ENCODE peak calls at places on chromosomes 16 and 17, in seven cellular contexts. L is GM23338, S is H1, E is fibroblast of lung, B is nephron progenitor cell, K is lower leg skin, J is stomach. Y is an unnamed sample.

GRCh38 chr16:1899641-1900451 is 18.4 kb downstream of the HS3ST6 start:
- DNase-seq in S (no peak), J (peak), E (no peak), K (no peak), L (no peak), B (no peak), Y (no peak)

GRCh38 chr16:75433732-75434413 is 570 bp upstream of the CFDP1 start:
- DNase-seq in S (peak), L (peak), J (peak), E (peak), B (no peak), K (peak), Y (peak)

GRCh38 chr17:17728550-17729251 is 47.4 kb downstream of the RAI1 start:
- DNase-seq in J (peak), E (no peak), K (no peak), B (no peak), L (no peak), S (no peak), Y (no peak)

GRCh38 chr16:59510008-59510424 is 775.9 kb upstream of the GOT2 start:
- DNase-seq in K (no peak), J (peak), S (no peak), L (no peak), E (no peak), B (no peak), Y (no peak)

GRCh38 chr16:89319883-89320716 is 102.6 kb downstream of the ZNF778 start:
- DNase-seq in B (no peak), K (no peak), S (no peak), L (no peak), E (peak), J (peak), Y (peak)

GRCh38 chr17:75625813-75626486 is 7.3 kb upstream of the SMIM5 start:
- DNase-seq in K (no peak), B (peak), S (peak), E (peak), J (no peak), L (peak), Y (peak)

GRCh38 chr17:28367641-28368305 is 2.3 kb downstream of the VTN start:
- DNase-seq in L (no peak), J (no peak), E (no peak), B (no peak), K (no peak), S (no peak), Y (no peak)

GRCh38 chr16:57289391-57290257 is 5.2 kb upstream of the PLLP start:
- DNase-seq in B (no peak), K (no peak), E (no peak), S (no peak), J (no peak), L (no peak), Y (no peak)

GRCh38 chr16:1786242-1787055 is 3.7 kb downstream of the NUBP2 start:
- DNase-seq in L (no peak), S (peak), B (peak), K (peak), J (no peak), E (no peak), Y (no peak)

GRCh38 chr17:29124135-29124930 is 55.9 kb downstream of the MYO18A start:
- DNase-seq in E (peak), L (peak), K (no peak), B (no peak), J (peak), S (peak), Y (peak)

GRCh38 chr16:61014869-61015268 is 1021.4 kb downstream of the CDH8 start:
- DNase-seq in B (no peak), E (no peak), K (no peak), L (peak), S (peak), J (no peak), Y (no peak)
- TF ChIP-seq CTCF in B (no peak), E (no peak), K (no peak), L (peak), S (peak), J (no peak), Y (no peak)

GRCh38 chr16:14307623-14308356 is 236.7 kb downstream of the MRTFB start:
- DNase-seq in J (no peak), B (no peak), K (no peak), L (peak), S (no peak), E (no peak), Y (no peak)

GRCh38 chr16:14310519-14310991 is 239.4 kb downstream of the MRTFB start:
- DNase-seq in K (no peak), S (no peak), E (peak), J (no peak), L (peak), B (no peak), Y (no peak)

GRCh38 chr16:14308357-14308723 is 237.2 kb downstream of the MRTFB start:
- DNase-seq in L (no peak), K (no peak), B (no peak), J (no peak), E (no peak), S (no peak), Y (no peak)

GRCh38 chr16:14309906-14310305 is 238.8 kb downstream of the MRTFB start:
- DNase-seq in L (no peak), E (peak), S (no peak), J (no peak), B (no peak), K (no peak), Y (peak)

GRCh38 chr16:14309001-14309886 is 238.1 kb downstream of the MRTFB start:
- DNase-seq in E (peak), J (peak), L (peak), S (no peak), K (no peak), B (no peak), Y (peak)
- TF ChIP-seq CTCF in E (peak), J (no peak), L (no peak), S (peak), K (no peak), B (no peak), Y (peak)

DNA sequence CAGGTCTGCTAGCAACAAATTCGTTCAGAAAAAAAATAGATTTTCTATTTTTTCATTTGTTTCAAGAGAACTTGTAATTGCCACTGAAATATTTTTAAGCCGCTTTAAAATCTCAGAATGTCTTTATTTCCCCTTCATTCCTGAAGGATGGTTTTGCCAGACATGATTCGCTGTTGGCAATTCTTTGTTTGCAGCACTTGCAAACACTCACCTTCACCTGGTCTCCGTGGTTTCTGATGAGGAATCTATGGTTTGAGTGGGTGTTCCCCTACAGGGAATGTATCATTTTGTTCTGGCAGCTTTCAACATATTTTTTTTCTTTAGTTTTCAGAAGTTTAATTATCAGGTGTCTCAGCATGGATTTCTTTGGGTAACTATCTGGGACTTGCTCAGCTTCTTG is 36.3 kb upstream of the CBX4 start:
- DNase-seq in L (no peak), S (no peak), E (no peak), B (no peak), K (no peak), J (no peak), Y (no peak)
- TF ChIP-seq CTCF in L (no peak), S (no peak), E (no peak), B (no peak), K (no peak), J (no peak), Y (no peak)

DNA sequence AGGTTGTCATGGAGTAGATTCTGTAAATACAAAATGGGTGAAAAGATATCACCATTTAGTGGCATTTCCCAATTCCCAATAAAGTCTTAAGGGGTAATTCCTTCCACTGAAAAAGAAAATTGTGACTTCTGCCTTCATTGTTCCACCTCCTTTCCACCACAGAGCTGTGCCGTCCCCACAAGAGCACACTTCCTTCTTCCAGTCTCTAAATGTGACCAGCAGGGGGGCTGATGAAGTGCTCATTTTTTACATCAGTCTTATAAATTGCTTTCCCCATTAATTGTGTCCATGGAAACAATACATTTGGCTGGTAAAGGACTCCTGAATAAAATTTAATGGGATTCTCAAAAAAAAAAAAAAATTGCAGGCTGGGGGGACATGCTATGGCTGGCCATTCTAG is 260.8 kb upstream of the PSMD7 start:
- DNase-seq in B (no peak), K (no peak), S (no peak), J (no peak), L (peak), E (peak), Y (no peak)
- TF ChIP-seq CTCF in B (peak), K (no peak), S (peak), J (no peak), L (peak), E (peak), Y (no peak)

DNA sequence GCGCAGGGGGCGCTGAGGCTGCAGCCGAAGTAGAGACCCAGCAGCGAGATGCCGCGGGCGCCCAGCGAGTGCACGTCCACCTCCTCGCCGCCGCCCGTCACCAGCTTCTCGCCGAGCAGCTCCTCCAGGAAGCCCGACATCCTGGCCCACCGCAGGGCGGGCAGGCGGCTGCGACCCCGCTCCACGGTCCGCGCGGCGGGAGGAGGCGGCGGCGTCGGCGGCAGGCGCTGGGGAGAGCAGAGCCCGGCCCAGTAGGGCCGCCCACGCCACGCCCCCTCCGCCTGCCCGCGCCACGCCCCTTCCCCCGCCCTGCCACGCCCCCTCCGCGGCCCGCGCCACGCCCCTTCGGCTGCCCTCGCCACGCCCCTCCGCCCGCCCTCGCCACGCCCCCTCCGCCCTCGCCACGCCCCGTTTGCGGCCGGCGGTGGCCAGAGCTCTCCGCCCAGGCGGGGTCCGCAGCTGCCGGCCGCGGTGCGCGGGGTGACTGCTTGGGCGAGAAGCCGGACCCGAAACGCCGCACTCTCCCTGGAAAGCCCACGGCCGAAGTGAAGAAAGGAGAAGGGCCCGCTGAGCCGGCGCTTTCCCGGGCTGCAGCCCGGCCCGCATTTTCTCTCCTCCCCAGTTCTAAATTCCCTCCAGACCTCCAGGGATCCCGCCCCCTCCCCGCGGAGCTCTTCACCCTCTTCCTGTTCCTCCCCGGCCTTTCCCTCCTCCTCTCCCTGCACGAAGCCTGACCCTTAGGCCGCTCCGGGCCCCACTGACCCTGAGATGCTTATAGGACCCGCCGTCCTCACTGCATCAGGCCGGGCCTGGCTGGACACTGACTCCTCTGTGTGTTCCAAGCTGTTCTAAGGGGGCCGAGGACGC is at the start of gene NXN:
- DNase-seq in L (peak), S (peak), B (peak), K (peak), E (peak), J (peak), Y (peak)
- TF ChIP-seq CTCF in L (no peak), S (no peak), B (no peak), K (no peak), E (peak), J (no peak), Y (no peak)